ENCODE peak calls at places on chromosome 7, in nine cellular contexts. S is foreskin fibroblast; F is ovary; B is stimulated activated CD4-positive, alpha-beta T cell treated with anti-CD3 and anti-CD28 coated beads, Interleukin-12 subunit alpha, Interleukin-12 subunit beta, amount 100 ng/mL, for 48 hours; V is lung; E is SHP77; K is activated CD4-positive, alpha-beta memory T cell treated with anti-CD3 and anti-CD28 coated beads, Interleukin-2, amount 10 ng/mL, durations not matched to agents 7 days and 5 days; P is ELF-1; T is T-helper 17 cell. D is an unnamed sample.
A peak's percentile ranks its signal among the peaks of the same experiment; 100 is the strongest.

GRCh38 chr7:1160665-1161010 is 642 bp upstream of the ZFAND2A start:
- DNase-seq in S (peak; percentile 42), F (no peak), B (no peak), V (no peak), E (peak; percentile 73), K (no peak), P (no peak), T (no peak), D (no peak)

GRCh38 chr7:16891338-16891737 is 9.6 kb upstream of the AGR3 start:
- DNase-seq in S (peak; percentile 70), F (no peak), B (no peak), V (peak; percentile 48), E (peak; percentile 69), K (no peak), P (no peak), T (no peak), D (peak; percentile 48)

GRCh38 chr7:98557538-98558031 is 59.5 kb upstream of the NPTX2 start:
- DNase-seq in S (peak; percentile 46), F (no peak), B (no peak), V (no peak), E (no peak), K (no peak), P (no peak), T (no peak), D (no peak)

GRCh38 chr7:37942934-37943610 is 22.6 kb downstream of the EPDR1 start:
- DNase-seq in S (peak; percentile 2), F (peak; percentile 90), B (no peak), V (peak; percentile 35), E (no peak), K (no peak), P (peak; percentile 43), T (no peak), D (no peak)

GRCh38 chr7:151607464-151607867 is 87.8 kb upstream of the RHEB start:
- DNase-seq in S (peak; percentile 39), F (no peak), B (no peak), V (no peak), E (no peak), K (no peak), P (no peak), T (no peak), D (no peak)

GRCh38 chr7:80699030-80699638 is 60.7 kb downstream of the CD36 start:
- DNase-seq in S (peak; percentile 77), F (no peak), B (no peak), V (no peak), E (peak; percentile 12), K (no peak), P (no peak), T (no peak), D (peak; percentile 45)

GRCh38 chr7:114853189-114853588 is 68.7 kb upstream of the MDFIC start:
- DNase-seq in S (no peak), F (no peak), B (no peak), V (no peak), E (no peak), K (no peak), P (no peak), T (no peak), D (no peak)

GRCh38 chr7:11212816-11213215 is 239.1 kb downstream of the PHF14 start:
- DNase-seq in S (peak; percentile 36), F (no peak), B (no peak), V (no peak), E (no peak), K (no peak), P (no peak), T (no peak), D (peak; percentile 94)

D was measured in LNCaP clone FGC.